ENCODE peak calls at places on chromosomes 7 and 10, in nine cellular contexts. W is AG09319, I is gastrocnemius medialis, O is lower lobe of right lung, M is neural progenitor cell, S is fibroblast of the aortic adventitia, H is AG10803, Q is dorsolateral prefrontal cortex, V is fibroblast of mammary gland. G is an unnamed sample.

GRCh38 chr7:28754027-28754426 is 204.1 kb downstream of the TRIL start:
- DNase-seq in W (no peak), M (peak; percentile 33), V (peak; percentile 67), S (peak; percentile 45), H (peak; percentile 36), I (no peak), O (no peak), Q (peak; percentile 81), G (peak; percentile 12)

GRCh38 chr7:37342170-37342569 is 106.5 kb downstream of the ELMO1 start:
- DNase-seq in Q (no peak), H (no peak), S (no peak), W (no peak), V (no peak), O (no peak), M (no peak), I (no peak), G (no peak)

GRCh38 chr7:91565499-91566331 is 301.5 kb downstream of the FZD1 start:
- DNase-seq in S (peak; percentile 76), W (no peak), O (no peak), M (no peak), V (peak; percentile 61), H (peak; percentile 69), Q (no peak), I (no peak), G (no peak)

GRCh38 chr7:96118449-96119001 is 203.4 kb downstream of the SLC25A13 start:
- DNase-seq in V (no peak), M (peak; percentile 15), W (no peak), H (no peak), S (no peak), I (no peak), Q (no peak), O (no peak), G (no peak)

GRCh38 chr7:121909721-121910359 is 36.9 kb downstream of the PTPRZ1 start:
- DNase-seq in O (no peak), Q (no peak), M (peak; percentile 24), W (no peak), I (no peak), V (no peak), S (peak; percentile 57), H (peak; percentile 1), G (no peak)

GRCh38 chr10:47031251-47031952 is 120.2 kb downstream of the PTPN20 start:
- DNase-seq in Q (no peak), H (peak; percentile 69), I (peak; percentile 64), M (peak; percentile 29), S (peak; percentile 40), W (no peak), V (peak; percentile 53), O (no peak), G (no peak)

GRCh38 chr7:128932862-128933821 is 4.6 kb upstream of the IRF5 start:
- DNase-seq in O (no peak), Q (no peak), S (no peak), H (no peak), W (no peak), M (no peak), I (peak; percentile 34), V (peak; percentile 8), G (peak; percentile 70)

GRCh38 chr10:101301111-101301731 is 52.7 kb upstream of the BTRC start:
- DNase-seq in V (peak; percentile 43), O (no peak), S (peak; percentile 25), M (peak; percentile 66), Q (no peak), W (peak; percentile 5), H (peak; percentile 13), I (peak; percentile 33), G (no peak)

GRCh38 chr10:70461397-70462348 is 16.9 kb upstream of the PALD1 start:
- DNase-seq in S (peak; percentile 60), O (no peak), Q (no peak), V (peak; percentile 50), I (peak; percentile 60), W (peak; percentile 5), M (peak; percentile 77), H (peak; percentile 46), G (peak; percentile 86)

GRCh38 chr7:55343860-55344606 is 21.1 kb upstream of the LANCL2 start:
- DNase-seq in M (no peak), O (no peak), S (no peak), V (no peak), W (no peak), Q (no peak), I (no peak), H (no peak), G (no peak)

GRCh38 chr7:32518534-32519140 is 23.3 kb downstream of the AVL9 start:
- DNase-seq in H (no peak), W (no peak), O (no peak), I (no peak), V (peak; percentile 85), S (peak; percentile 43), Q (no peak), M (peak; percentile 82), G (no peak)

GRCh38 chr10:3778708-3779108 is 6.3 kb downstream of the KLF6 start:
- DNase-seq in M (no peak), W (no peak), S (no peak), V (peak; percentile 36), H (peak; percentile 19), I (no peak), Q (no peak), O (no peak), G (no peak)

GRCh38 chr10:126294451-126294850 is 93.8 kb downstream of the ADAM12 start:
- DNase-seq in Q (no peak), O (no peak), H (no peak), W (no peak), S (no peak), M (no peak), V (peak; percentile 56), I (no peak), G (no peak)

GRCh38 chr10:8044908-8045727 is 9.4 kb upstream of the GATA3 start:
- DNase-seq in M (peak; percentile 72), I (no peak), H (no peak), V (no peak), Q (no peak), O (no peak), S (no peak), W (no peak), G (peak; percentile 61)

GRCh38 chr10:109912335-109913282 is 10.7 kb downstream of the XPNPEP1 start:
- DNase-seq in S (peak; percentile 91), W (no peak), I (no peak), V (peak; percentile 36), H (peak; percentile 79), Q (no peak), O (no peak), M (no peak), G (peak; percentile 22)

GRCh38 chr7:71787513-71787912 is 624.6 kb downstream of the CALN1 start:
- DNase-seq in S (no peak), H (no peak), W (no peak), Q (no peak), O (no peak), M (peak; percentile 54), V (peak; percentile 15), I (no peak), G (no peak)

GRCh38 chr10:29619273-29619672 is 15.5 kb downstream of the SVIL start:
- DNase-seq in S (peak; percentile 74), V (peak; percentile 82), H (peak; percentile 19), I (no peak), M (no peak), O (no peak), W (peak; percentile 48), Q (no peak), G (no peak)

GRCh38 chr10:113519616-113520015 is 33.2 kb upstream of the HABP2 start:
- DNase-seq in Q (no peak), I (no peak), W (no peak), M (no peak), S (no peak), O (no peak), V (no peak), H (no peak), G (no peak)

GRCh38 chr10:124156524-124157225 is 63.3 kb upstream of the CHST15 start:
- DNase-seq in M (no peak), V (no peak), Q (no peak), I (peak; percentile 15), S (no peak), W (no peak), O (no peak), H (no peak), G (no peak)
- TF ChIP-seq CTCF in M (peak; percentile 7), V (no peak), Q (no peak), I (no peak), S (no peak), W (no peak), O (no peak), H (no peak), G (no peak)

GRCh38 chr10:129760003-129760315 is 204.1 kb downstream of the EBF3 start:
- DNase-seq in M (no peak), S (no peak), I (no peak), O (peak; percentile 36), W (no peak), V (no peak), Q (no peak), H (no peak), G (no peak)

GRCh38 chr10:129761573-129761972 is 202.5 kb downstream of the EBF3 start:
- DNase-seq in H (no peak), W (no peak), V (no peak), S (no peak), Q (no peak), I (no peak), M (no peak), O (peak; percentile 9), G (no peak)

GRCh38 chr10:129760416-129760815 is 203.7 kb downstream of the EBF3 start:
- DNase-seq in W (no peak), S (no peak), O (peak; percentile 27), H (no peak), I (no peak), Q (no peak), M (no peak), V (no peak), G (no peak)

GRCh38 chr10:129761981-129762956 is 201.8 kb downstream of the EBF3 start:
- DNase-seq in M (peak; percentile 28), S (no peak), H (no peak), W (no peak), O (peak; percentile 26), I (no peak), Q (no peak), V (no peak), G (no peak)

GRCh38 chr10:129761166-129761565 is 202.9 kb downstream of the EBF3 start:
- DNase-seq in I (no peak), H (no peak), M (no peak), S (no peak), O (peak; percentile 30), Q (no peak), W (no peak), V (no peak), G (no peak)
- TF ChIP-seq CTCF in I (no peak), H (no peak), M (no peak), S (no peak), O (no peak), Q (no peak), W (no peak), V (no peak), G (no peak)

GRCh38 chr10:106355450-106355849 is 809.1 kb downstream of the SORCS1 start:
- DNase-seq in Q (no peak), H (no peak), O (no peak), M (peak; percentile 29), W (no peak), S (peak; percentile 0), I (no peak), V (peak; percentile 4), G (no peak)
- TF ChIP-seq CTCF in Q (no peak), H (peak; percentile 34), O (no peak), M (peak; percentile 61), W (peak; percentile 14), S (peak; percentile 21), I (no peak), V (peak; percentile 14), G (peak; percentile 34)

DNA sequence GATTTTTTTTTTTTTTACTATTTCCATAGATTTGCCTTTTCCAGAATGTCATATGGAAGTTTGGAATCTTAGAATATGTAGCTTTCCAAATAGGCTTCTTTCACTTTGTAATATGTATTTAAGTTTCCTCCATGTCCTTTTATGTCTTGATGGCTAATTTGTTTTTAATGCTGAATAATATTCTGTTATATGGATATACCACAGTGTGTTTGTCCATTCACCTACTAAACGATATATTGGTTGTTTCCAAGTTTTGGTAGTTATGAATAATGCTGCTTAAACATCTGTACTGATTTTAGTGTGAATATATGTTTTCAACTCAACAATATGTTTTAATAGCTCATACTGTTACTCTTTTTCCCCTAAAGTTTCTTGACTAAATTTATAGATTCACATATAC is 669.8 kb upstream of the PCDH15 start:
- DNase-seq in M (no peak), H (no peak), O (no peak), S (no peak), W (no peak), I (no peak), Q (no peak), V (no peak), G (no peak)
- TF ChIP-seq CTCF in M (no peak), H (no peak), O (no peak), S (no peak), W (no peak), I (no peak), Q (no peak), V (no peak), G (no peak)